ENCODE peak calls at places on chromosomes 2 and 18, in five cellular contexts. P is activated CD8-positive, alpha-beta T cell treated with anti-CD3 and anti-CD28 coated beads, Interleukin-2, amount 10 ng/mL, durations not matched to agents 7 days and 5 days; R is fibroblast of lung; Z is AG10803; K is NCI-H2081 treated with DMSO at 0.1 percent for 48 hours. G is an unnamed sample.

GRCh38 chr2:219521066-219521880 is 7.0 kb downstream of the ASIC4 start:
- DNase-seq in P (no peak), R (peak; percentile 56), Z (peak; percentile 34), K (no peak), G (no peak)

GRCh38 chr2:28681216-28681981 is 70.2 kb upstream of the PPP1CB start:
- DNase-seq in P (peak; percentile 67), R (peak; percentile 79), Z (peak; percentile 16), K (peak; percentile 62), G (no peak)

GRCh38 chr18:23812566-23813440 is 123.5 kb downstream of the LAMA3 start:
- DNase-seq in P (no peak), R (peak; percentile 12), Z (peak; percentile 17), K (no peak), G (no peak)

GRCh38 chr2:73614105-73614504 is 28.1 kb downstream of the NAT8 start:
- DNase-seq in P (no peak), R (no peak), Z (no peak), K (no peak), G (no peak)

GRCh38 chr2:128448331-128449225 is 129.9 kb upstream of the HS6ST1 start:
- DNase-seq in P (no peak), R (no peak), Z (no peak), K (no peak), G (no peak)

GRCh38 chr18:3066391-3067079 is 53.6 kb upstream of the LPIN2 start:
- DNase-seq in P (no peak), R (no peak), Z (no peak), K (no peak), G (no peak)

GRCh38 chr18:53629356-53629755 is 595.1 kb downstream of the MBD2 start:
- DNase-seq in P (no peak), R (no peak), Z (no peak), K (no peak), G (no peak)

GRCh38 chr2:74740395-74741075 is 86.5 kb downstream of the SEMA4F start:
- DNase-seq in P (no peak), R (peak; percentile 95), Z (peak; percentile 97), K (no peak), G (peak; percentile 99)

GRCh38 chr2:232937278-232937906 is 67.3 kb downstream of the SNORC start:
- DNase-seq in P (no peak), R (peak; percentile 73), Z (peak; percentile 27), K (no peak), G (no peak)

GRCh38 chr2:227888289-227888688 is 16.9 kb downstream of the DAW1 start:
- DNase-seq in P (no peak), R (no peak), Z (no peak), K (no peak), G (no peak)

GRCh38 chr2:17164550-17164949 is 353.7 kb downstream of the RAD51AP2 start:
- DNase-seq in P (no peak), R (peak; percentile 58), Z (no peak), K (no peak), G (peak; percentile 59)

GRCh38 chr18:77815666-77816338 is 566.2 kb downstream of the GALR1 start:
- DNase-seq in P (no peak), R (no peak), Z (no peak), K (no peak), G (no peak)

GRCh38 chr2:129400825-129401224 is 578.6 kb upstream of the RAB6C start:
- DNase-seq in P (no peak), R (no peak), Z (no peak), K (no peak), G (no peak)

GRCh38 chr2:169528271-169528701 is 18.8 kb downstream of the KLHL41 start:
- DNase-seq in P (peak; percentile 82), R (peak; percentile 20), Z (peak; percentile 47), K (no peak), G (no peak)

GRCh38 chr2:237092920-237093781 is 7.5 kb downstream of the COPS8 start:
- DNase-seq in P (no peak), R (peak; percentile 56), Z (peak; percentile 78), K (no peak), G (no peak)

GRCh38 chr2:27249891-27250651 is 12.8 kb downstream of the SLC30A3 start:
- DNase-seq in P (peak; percentile 70), R (peak; percentile 20), Z (peak; percentile 22), K (no peak), G (no peak)

GRCh38 chr2:170820647-170821630 is 4.3 kb downstream of the GAD1 start:
- DNase-seq in P (peak; percentile 34), R (no peak), Z (no peak), K (no peak), G (no peak)

GRCh38 chr18:40624959-40625358 is 1330.1 kb upstream of the PIK3C3 start:
- DNase-seq in P (no peak), R (no peak), Z (no peak), K (no peak), G (no peak)